ENCODE peak calls at places on chromosomes 7 and 10, in eight cellular contexts. One of them, this sample, is unnamed.

GRCh38 chr10:83427101-83427500 is 712.2 kb upstream of the GHITM start:
- DNase-seq in stomach: no peak
- DNase-seq in IMR-90: no peak
- DNase-seq in GM12878: no peak
- DNase-seq in spleen: no peak
- DNase-seq in uterus: no peak
- DNase-seq in Peyer's patch: no peak
- DNase-seq in sigmoid colon: no peak
- DNase-seq in this sample: no peak

GRCh38 chr10:123990889-123991288 is 99.3 kb upstream of the CPXM2 start:
- DNase-seq in GM12878: no peak
- DNase-seq in spleen: no peak
- DNase-seq in uterus: no peak
- DNase-seq in sigmoid colon: no peak
- DNase-seq in Peyer's patch: no peak
- DNase-seq in stomach: no peak
- DNase-seq in IMR-90: no peak
- DNase-seq in this sample: no peak

GRCh38 chr10:116124777-116125176 is 148.2 kb downstream of the GFRA1 start:
- DNase-seq in Peyer's patch: no peak
- DNase-seq in GM12878: no peak
- DNase-seq in stomach: no peak
- DNase-seq in sigmoid colon: no peak
- DNase-seq in spleen: no peak
- DNase-seq in IMR-90: no peak
- DNase-seq in uterus: no peak
- DNase-seq in this sample: no peak

GRCh38 chr10:2844925-2845324 is 222.4 kb upstream of the PFKP start:
- DNase-seq in stomach: no peak
- DNase-seq in uterus: no peak
- DNase-seq in GM12878: no peak
- DNase-seq in IMR-90: no peak
- DNase-seq in Peyer's patch: no peak
- DNase-seq in sigmoid colon: no peak
- DNase-seq in spleen: no peak
- DNase-seq in this sample: no peak

GRCh38 chr10:74208081-74208480 is 57.1 kb downstream of the ADK start:
- DNase-seq in GM12878: no peak
- DNase-seq in sigmoid colon: no peak
- DNase-seq in IMR-90: no peak
- DNase-seq in Peyer's patch: peak; percentile 58
- DNase-seq in spleen: no peak
- DNase-seq in stomach: peak; percentile 51
- DNase-seq in uterus: no peak
- DNase-seq in this sample: no peak

GRCh38 chr10:60310746-60311145 is 78.9 kb downstream of the ANK3 start:
- DNase-seq in GM12878: no peak
- DNase-seq in sigmoid colon: no peak
- DNase-seq in spleen: no peak
- DNase-seq in IMR-90: no peak
- DNase-seq in Peyer's patch: no peak
- DNase-seq in uterus: no peak
- DNase-seq in stomach: no peak
- DNase-seq in this sample: no peak

GRCh38 chr7:135795846-135796570 is 47.4 kb upstream of the FAM180A start:
- DNase-seq in stomach: no peak
- DNase-seq in IMR-90: no peak
- DNase-seq in sigmoid colon: no peak
- DNase-seq in Peyer's patch: no peak
- DNase-seq in uterus: no peak
- DNase-seq in spleen: no peak
- DNase-seq in GM12878: no peak
- DNase-seq in this sample: no peak

GRCh38 chr7:127208351-127208750 is 44.4 kb downstream of the GRM8 start:
- DNase-seq in GM12878: no peak
- DNase-seq in uterus: no peak
- DNase-seq in sigmoid colon: no peak
- DNase-seq in spleen: no peak
- DNase-seq in Peyer's patch: no peak
- DNase-seq in IMR-90: no peak
- DNase-seq in stomach: no peak
- DNase-seq in this sample: no peak

GRCh38 chr7:98000356-98000755 is 10.4 kb upstream of the OCM2 start:
- DNase-seq in sigmoid colon: no peak
- DNase-seq in Peyer's patch: no peak
- DNase-seq in stomach: no peak
- DNase-seq in uterus: no peak
- DNase-seq in GM12878: no peak
- DNase-seq in spleen: peak; percentile 49
- DNase-seq in IMR-90: no peak
- DNase-seq in this sample: no peak

GRCh38 chr7:73533742-73534141 is 11.6 kb upstream of the BAZ1B start:
- DNase-seq in IMR-90: no peak
- DNase-seq in Peyer's patch: no peak
- DNase-seq in spleen: no peak
- DNase-seq in sigmoid colon: peak; percentile 42
- DNase-seq in stomach: no peak
- DNase-seq in uterus: no peak
- DNase-seq in GM12878: no peak
- DNase-seq in this sample: no peak

GRCh38 chr7:31741852-31742251 is 54.8 kb downstream of the PPP1R17 start:
- DNase-seq in stomach: no peak
- DNase-seq in GM12878: no peak
- DNase-seq in uterus: no peak
- DNase-seq in sigmoid colon: no peak
- DNase-seq in spleen: no peak
- DNase-seq in Peyer's patch: no peak
- DNase-seq in IMR-90: no peak
- DNase-seq in this sample: no peak

GRCh38 chr7:128117691-128118090 is 86.5 kb upstream of the LRRC4 start:
- DNase-seq in IMR-90: no peak
- DNase-seq in uterus: no peak
- DNase-seq in sigmoid colon: peak; percentile 53
- DNase-seq in spleen: peak; percentile 79
- DNase-seq in GM12878: no peak
- DNase-seq in Peyer's patch: no peak
- DNase-seq in stomach: no peak
- DNase-seq in this sample: no peak

GRCh38 chr7:41447106-41448042 is 255.5 kb downstream of the INHBA start:
- DNase-seq in spleen: no peak
- DNase-seq in uterus: no peak
- DNase-seq in IMR-90: peak; percentile 36
- DNase-seq in GM12878: no peak
- DNase-seq in stomach: no peak
- DNase-seq in Peyer's patch: no peak
- DNase-seq in sigmoid colon: no peak
- DNase-seq in this sample: no peak

GRCh38 chr10:129962558-129963075 is 1.5 kb downstream of the EBF3 start:
- DNase-seq in spleen: no peak
- DNase-seq in stomach: no peak
- DNase-seq in IMR-90: no peak
- DNase-seq in Peyer's patch: no peak
- DNase-seq in GM12878: no peak
- DNase-seq in sigmoid colon: no peak
- DNase-seq in uterus: no peak
- DNase-seq in this sample: no peak

GRCh38 chr7:27169658-27170493 is 4.2 kb downstream of the HOXA10 start:
- DNase-seq in uterus: peak; percentile 41
- DNase-seq in stomach: no peak
- DNase-seq in Peyer's patch: peak; percentile 68
- DNase-seq in IMR-90: no peak
- DNase-seq in GM12878: no peak
- DNase-seq in spleen: peak; percentile 69
- DNase-seq in sigmoid colon: peak; percentile 69
- DNase-seq in this sample: no peak

GRCh38 chr10:45425628-45426563 is 51.9 kb downstream of the ALOX5 start:
- DNase-seq in IMR-90: no peak
- DNase-seq in stomach: no peak
- DNase-seq in Peyer's patch: no peak
- DNase-seq in sigmoid colon: no peak
- DNase-seq in uterus: no peak
- DNase-seq in GM12878: no peak
- DNase-seq in spleen: peak; percentile 69
- DNase-seq in this sample: no peak

GRCh38 chr10:45422862-45423659 is 49.0 kb downstream of the ALOX5 start:
- DNase-seq in spleen: no peak
- DNase-seq in Peyer's patch: no peak
- DNase-seq in GM12878: no peak
- DNase-seq in sigmoid colon: no peak
- DNase-seq in stomach: no peak
- DNase-seq in uterus: no peak
- DNase-seq in IMR-90: no peak
- DNase-seq in this sample: no peak

GRCh38 chr10:45423976-45424499 is 50.0 kb downstream of the ALOX5 start:
- DNase-seq in IMR-90: no peak
- DNase-seq in sigmoid colon: no peak
- DNase-seq in GM12878: no peak
- DNase-seq in spleen: no peak
- DNase-seq in Peyer's patch: no peak
- DNase-seq in uterus: no peak
- DNase-seq in stomach: no peak
- DNase-seq in this sample: no peak

GRCh38 chr10:45427305-45427955 is 53.4 kb downstream of the ALOX5 start:
- DNase-seq in GM12878: no peak
- DNase-seq in IMR-90: no peak
- DNase-seq in stomach: no peak
- DNase-seq in spleen: peak; percentile 73
- DNase-seq in sigmoid colon: no peak
- DNase-seq in uterus: no peak
- DNase-seq in Peyer's patch: no peak
- DNase-seq in this sample: no peak

GRCh38 chr10:45424668-45425404 is 50.8 kb downstream of the ALOX5 start:
- DNase-seq in uterus: no peak
- DNase-seq in spleen: peak; percentile 80
- DNase-seq in stomach: no peak
- DNase-seq in IMR-90: no peak
- DNase-seq in GM12878: no peak
- DNase-seq in Peyer's patch: no peak
- DNase-seq in sigmoid colon: peak; percentile 73
- DNase-seq in this sample: no peak
- H3K36me3 ChIP-seq in uterus: no peaks in the 10 kb centered on the region
- H3K36me3 ChIP-seq in spleen: peaks cover 8% of the 10 kb centered on the region
- H3K36me3 ChIP-seq in stomach: no peaks in the 10 kb centered on the region
- H3K36me3 ChIP-seq in IMR-90: no peaks in the 10 kb centered on the region
- H3K36me3 ChIP-seq in GM12878: no peaks in the 10 kb centered on the region
- H3K36me3 ChIP-seq in Peyer's patch: no peaks in the 10 kb centered on the region
- H3K36me3 ChIP-seq in sigmoid colon: no peaks in the 10 kb centered on the region
- H3K36me3 ChIP-seq in this sample: no peaks in the 10 kb centered on the region

DNA sequence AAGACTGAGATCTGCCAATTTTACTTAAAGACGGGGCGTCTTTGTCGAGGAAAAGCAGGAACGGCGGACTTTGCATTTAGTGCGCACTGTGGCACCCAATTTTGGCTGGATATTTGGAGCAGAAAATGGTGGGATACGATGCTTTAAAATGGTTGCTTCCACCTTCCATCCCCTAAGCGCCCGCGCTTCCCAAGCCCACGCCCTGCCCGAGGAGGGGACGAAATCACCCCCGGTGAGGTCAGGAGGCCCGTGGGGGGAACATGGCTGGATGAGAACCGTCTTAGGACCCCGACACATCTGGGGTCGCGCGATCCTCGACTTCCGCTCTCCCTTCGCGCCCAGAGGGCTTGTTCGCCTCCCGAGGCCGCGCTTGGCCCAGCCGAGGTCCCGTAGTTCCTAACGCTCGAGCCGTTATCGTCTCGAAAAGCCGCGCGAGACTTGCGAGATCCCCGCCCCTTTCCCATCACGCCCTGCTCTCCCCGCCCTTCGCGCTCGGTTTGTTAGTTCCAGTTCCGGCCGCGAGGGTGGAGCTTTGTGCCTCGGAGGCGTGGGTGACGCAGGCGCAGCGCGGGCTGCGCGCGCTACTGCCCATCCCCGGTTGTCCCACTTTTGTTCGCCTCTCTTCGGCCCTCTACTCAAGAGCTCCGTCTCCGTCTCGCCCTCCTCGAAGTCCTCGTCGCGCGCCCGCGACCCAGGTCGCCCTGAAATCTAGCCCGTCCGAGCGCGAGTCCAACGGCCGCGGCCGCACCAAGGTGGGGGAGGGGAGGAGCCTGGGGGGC is at the start of gene SRRT:
- DNase-seq in uterus: peak; percentile 99
- DNase-seq in sigmoid colon: peak; percentile 99
- DNase-seq in GM12878: peak; percentile 93
- DNase-seq in stomach: peak; percentile 99
- DNase-seq in IMR-90: peak; percentile 97
- DNase-seq in Peyer's patch: peak; percentile 99
- DNase-seq in spleen: peak; percentile 99
- DNase-seq in this sample: peak; percentile 99
- TF ChIP-seq POLR2A in uterus: peak; percentile 86
- TF ChIP-seq POLR2A in sigmoid colon: peak; percentile 97
- TF ChIP-seq POLR2A in GM12878: peak; percentile 96
- TF ChIP-seq POLR2A in stomach: peak; percentile 90
- TF ChIP-seq POLR2A in IMR-90: peak; percentile 93
- TF ChIP-seq POLR2A in Peyer's patch: peak; percentile 94
- TF ChIP-seq POLR2A in spleen: peak; percentile 76
- TF ChIP-seq POLR2A in this sample: peak; percentile 98

DNA sequence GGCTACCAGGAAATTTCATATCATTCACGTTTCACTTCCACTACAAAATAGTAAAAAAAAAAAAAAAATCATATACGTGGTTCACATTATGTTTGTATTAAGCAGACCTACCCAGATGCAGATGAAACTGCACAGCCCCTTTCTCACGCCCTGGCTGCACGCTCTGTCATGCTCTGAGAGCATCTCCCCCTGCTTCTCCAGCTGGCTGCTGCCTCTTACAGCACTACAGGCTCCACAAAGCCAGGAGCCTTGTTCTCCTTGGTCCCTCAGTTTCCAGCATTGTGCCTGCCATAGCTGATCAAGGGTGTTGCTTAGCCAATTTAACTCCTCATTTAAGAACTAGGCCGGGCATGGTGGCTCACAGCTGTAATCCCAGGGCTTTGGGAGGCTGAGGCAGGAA is 6.9 kb upstream of the GPNMB start:
- DNase-seq in Peyer's patch: no peak
- DNase-seq in stomach: no peak
- DNase-seq in spleen: no peak
- DNase-seq in GM12878: no peak
- DNase-seq in sigmoid colon: no peak
- DNase-seq in IMR-90: no peak
- DNase-seq in uterus: no peak
- DNase-seq in this sample: no peak
- H3K4me1 ChIP-seq in Peyer's patch: no peaks in the 10 kb centered on the region
- H3K4me1 ChIP-seq in stomach: no peaks in the 10 kb centered on the region
- H3K4me1 ChIP-seq in spleen: peaks cover 3% of the 10 kb centered on the region
- H3K4me1 ChIP-seq in GM12878: peaks cover 9% of the 10 kb centered on the region
- H3K4me1 ChIP-seq in sigmoid colon: peaks cover 9% of the 10 kb centered on the region
- H3K4me1 ChIP-seq in IMR-90: no peaks in the 10 kb centered on the region
- H3K4me1 ChIP-seq in uterus: no peaks in the 10 kb centered on the region
- H3K4me1 ChIP-seq in this sample: no peaks in the 10 kb centered on the region

GRCh38 chr10:7410306-7410799 is 481 bp downstream of the SFMBT2 start:
- DNase-seq in spleen: peak; percentile 85
- DNase-seq in uterus: peak; percentile 26
- DNase-seq in IMR-90: peak; percentile 10
- DNase-seq in sigmoid colon: no peak
- DNase-seq in GM12878: no peak
- DNase-seq in Peyer's patch: no peak
- DNase-seq in stomach: no peak
- DNase-seq in this sample: peak; percentile 39
- H3K36me3 ChIP-seq in spleen: no peaks in the 10 kb centered on the region
- H3K36me3 ChIP-seq in uterus: no peaks in the 10 kb centered on the region
- H3K36me3 ChIP-seq in IMR-90: no peaks in the 10 kb centered on the region
- H3K36me3 ChIP-seq in sigmoid colon: no peaks in the 10 kb centered on the region
- H3K36me3 ChIP-seq in GM12878: no peaks in the 10 kb centered on the region
- H3K36me3 ChIP-seq in Peyer's patch: no peaks in the 10 kb centered on the region
- H3K36me3 ChIP-seq in stomach: no peaks in the 10 kb centered on the region
- H3K36me3 ChIP-seq in this sample: no peaks in the 10 kb centered on the region